ENCODE peak calls at places on chromosomes 4 and X, in four cellular contexts. H is K562, J is GM12878, Y is HepG2. O is an unnamed sample.

GRCh38 chr4:1330761-1331590 is 16.0 kb upstream of the UVSSA start:
- DNase-seq in H (no peak), J (no peak), Y (no peak), O (no peak)

GRCh38 chrX:133897593-133898163 is 87.7 kb downstream of the GPC3 start:
- DNase-seq in H (no peak), J (no peak), Y (no peak), O (no peak)

GRCh38 chr4:65120287-65120686 is 550.0 kb downstream of the EPHA5 start:
- DNase-seq in H (no peak), J (no peak), Y (no peak), O (no peak)

GRCh38 chrX:2628751-2629315 is 62.3 kb upstream of the CD99 start:
- DNase-seq in H (no peak), J (no peak), Y (peak; percentile 52), O (no peak)

GRCh38 chr4:43457866-43458265 is 565.4 kb downstream of the GRXCR1 start:
- DNase-seq in H (no peak), J (no peak), Y (no peak), O (no peak)

GRCh38 chr4:14620567-14621138 is 381.6 kb upstream of the CPEB2 start:
- DNase-seq in H (no peak), J (no peak), Y (no peak), O (no peak)

GRCh38 chrX:20229155-20229554 is 37.6 kb downstream of the RPS6KA3 start:
- DNase-seq in H (no peak), J (no peak), Y (no peak), O (no peak)

GRCh38 chr4:85607624-85608023 is 132.7 kb downstream of the ARHGAP24 start:
- DNase-seq in H (no peak), J (peak; percentile 54), Y (no peak), O (no peak)

GRCh38 chr4:15891312-15891711 is 47.2 kb downstream of the FGFBP1 start:
- DNase-seq in H (no peak), J (peak; percentile 65), Y (no peak), O (no peak)

GRCh38 chr4:137678796-137679195 is 146.5 kb upstream of the PCDH18 start:
- DNase-seq in H (no peak), J (no peak), Y (no peak), O (no peak)

GRCh38 chr4:17103231-17103630 is 204.8 kb upstream of the LDB2 start:
- DNase-seq in H (no peak), J (no peak), Y (no peak), O (no peak)

GRCh38 chr4:75849459-75849858 is 52.8 kb downstream of the PPEF2 start:
- DNase-seq in H (no peak), J (no peak), Y (no peak), O (no peak)

GRCh38 chr4:21835712-21836111 is 112.9 kb downstream of the KCNIP4 start:
- DNase-seq in H (no peak), J (no peak), Y (no peak), O (no peak)

GRCh38 chrX:106894978-106895452 is 8.1 kb downstream of the RIPPLY1 start:
- DNase-seq in H (no peak), J (no peak), Y (peak; percentile 51), O (no peak)

GRCh38 chr4:20565075-20565721 is 135.1 kb upstream of the PACRGL start:
- DNase-seq in H (no peak), J (no peak), Y (no peak), O (no peak)

GRCh38 chrX:42809569-42809968 is 31.6 kb upstream of the PPP1R2C start:
- DNase-seq in H (no peak), J (no peak), Y (no peak), O (no peak)

GRCh38 chr4:76526585-76526990 is 91.6 kb downstream of the SHROOM3 start:
- DNase-seq in H (no peak), J (no peak), Y (peak; percentile 68), O (no peak)

GRCh38 chr4:123564758-123565346 is 168.3 kb downstream of the SPRY1 start:
- DNase-seq in H (peak; percentile 74), J (peak; percentile 43), Y (peak; percentile 92), O (peak; percentile 81)

GRCh38 chrX:153702350-153703035 is 14.8 kb downstream of the SLC6A8 start:
- DNase-seq in H (no peak), J (no peak), Y (no peak), O (no peak)

DNA sequence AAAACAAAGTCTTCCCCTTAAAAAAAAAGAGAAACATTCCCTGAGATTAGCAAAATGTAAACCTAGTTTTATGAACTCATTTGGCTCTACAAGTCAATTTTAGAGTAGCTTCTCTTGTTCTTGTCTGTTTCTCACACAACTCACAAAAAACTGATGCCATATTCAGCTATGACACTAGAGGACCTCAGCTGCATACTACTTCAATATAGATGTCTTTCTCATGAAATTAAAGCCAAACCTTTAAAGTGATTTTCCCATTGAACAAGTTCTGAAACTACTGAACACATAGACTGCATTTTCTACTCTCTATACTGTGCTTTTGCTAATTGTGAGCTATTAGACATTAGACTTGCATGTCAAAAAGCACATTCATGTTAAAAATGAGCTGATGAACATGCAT is 49.8 kb downstream of the TBCK start:
- DNase-seq in H (peak; percentile 16), J (peak; percentile 7), Y (peak; percentile 73), O (peak; percentile 14)
- TF ChIP-seq FOXK2 in H (no peak), J (no peak), Y (no peak), O (no peak)

DNA sequence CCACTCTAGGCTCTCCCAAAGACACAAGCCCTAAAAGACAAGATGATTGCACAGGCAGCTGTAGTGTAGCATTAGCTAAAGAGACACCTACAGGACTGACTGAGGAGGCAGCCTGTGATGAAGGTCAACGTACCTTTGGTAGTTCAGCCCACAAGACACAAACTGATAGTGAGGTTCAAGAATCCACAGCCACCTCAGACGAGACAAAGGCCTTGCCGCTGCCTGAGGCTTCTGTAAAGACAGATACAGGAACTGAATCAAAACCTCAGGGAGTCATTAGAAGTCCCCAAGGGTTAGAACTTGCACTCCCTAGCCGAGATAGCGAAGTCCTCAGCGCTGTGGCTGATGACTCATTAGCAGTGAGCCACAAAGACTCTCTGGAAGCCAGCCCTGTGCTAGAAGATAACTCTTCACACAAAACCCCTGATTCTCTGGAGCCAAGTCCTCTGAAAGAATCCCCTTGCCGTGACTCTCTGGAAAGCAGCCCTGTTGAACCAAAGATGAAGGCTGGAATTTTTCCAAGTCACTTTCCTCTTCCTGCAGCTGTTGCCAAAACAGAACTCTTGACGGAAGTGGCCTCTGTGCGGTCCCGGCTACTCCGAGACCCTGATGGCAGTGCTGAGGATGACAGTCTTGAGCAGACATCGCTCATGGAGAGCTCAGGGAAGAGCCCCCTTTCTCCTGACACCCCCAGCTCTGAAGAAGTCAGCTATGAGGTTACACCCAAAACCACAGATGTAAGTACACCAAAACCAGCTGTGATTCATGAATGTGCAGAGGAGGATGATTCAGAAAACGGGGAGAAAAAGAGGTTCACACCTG is 306.3 kb downstream of the ANK2 start:
- DNase-seq in H (no peak), J (peak; percentile 98), Y (no peak), O (peak; percentile 8)
- TF ChIP-seq FOXK2 in H (no peak), J (no peak), Y (no peak), O (no peak)

GRCh38 chrX:151902813-151903591 is 9.7 kb upstream of the MAGEA4 start:
- DNase-seq in H (no peak), J (no peak), Y (peak; percentile 2), O (no peak)
- TF ChIP-seq FOXK2 in H (no peak), J (no peak), Y (no peak), O (no peak)

DNA sequence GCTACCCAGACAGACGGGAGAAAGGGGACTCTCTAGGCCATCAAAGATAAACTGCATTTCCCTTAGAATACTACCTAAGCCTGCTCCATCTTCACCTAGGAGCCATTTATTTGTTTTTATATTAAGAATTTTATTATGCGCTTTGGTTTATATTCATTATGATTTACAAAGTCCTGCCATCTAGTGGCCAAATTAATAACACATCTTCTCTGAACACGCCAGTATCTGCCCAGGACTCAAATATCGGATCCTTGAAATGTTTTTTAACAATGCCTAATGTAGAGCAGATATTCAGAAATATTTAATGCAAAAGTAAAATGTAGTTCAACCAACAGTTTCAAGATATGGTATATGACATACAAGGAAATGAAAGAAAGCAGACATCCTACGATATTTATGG is 20.8 kb upstream of the PRPS2 start:
- DNase-seq in H (peak; percentile 22), J (no peak), Y (no peak), O (peak; percentile 17)
- TF ChIP-seq FOXK2 in H (no peak), J (no peak), Y (no peak), O (no peak)

GRCh38 chr4:183155450-183156184 is 56.6 kb downstream of the WWC2 start:
- DNase-seq in H (no peak), J (no peak), Y (no peak), O (no peak)

GRCh38 chr4:183158062-183158461 is 59.0 kb downstream of the WWC2 start:
- DNase-seq in H (no peak), J (no peak), Y (no peak), O (no peak)

GRCh38 chr4:183157215-183157614 is 58.2 kb downstream of the WWC2 start:
- DNase-seq in H (no peak), J (no peak), Y (no peak), O (no peak)

GRCh38 chr4:183153190-183153916 is 54.3 kb downstream of the WWC2 start:
- DNase-seq in H (no peak), J (no peak), Y (no peak), O (no peak)

DNA sequence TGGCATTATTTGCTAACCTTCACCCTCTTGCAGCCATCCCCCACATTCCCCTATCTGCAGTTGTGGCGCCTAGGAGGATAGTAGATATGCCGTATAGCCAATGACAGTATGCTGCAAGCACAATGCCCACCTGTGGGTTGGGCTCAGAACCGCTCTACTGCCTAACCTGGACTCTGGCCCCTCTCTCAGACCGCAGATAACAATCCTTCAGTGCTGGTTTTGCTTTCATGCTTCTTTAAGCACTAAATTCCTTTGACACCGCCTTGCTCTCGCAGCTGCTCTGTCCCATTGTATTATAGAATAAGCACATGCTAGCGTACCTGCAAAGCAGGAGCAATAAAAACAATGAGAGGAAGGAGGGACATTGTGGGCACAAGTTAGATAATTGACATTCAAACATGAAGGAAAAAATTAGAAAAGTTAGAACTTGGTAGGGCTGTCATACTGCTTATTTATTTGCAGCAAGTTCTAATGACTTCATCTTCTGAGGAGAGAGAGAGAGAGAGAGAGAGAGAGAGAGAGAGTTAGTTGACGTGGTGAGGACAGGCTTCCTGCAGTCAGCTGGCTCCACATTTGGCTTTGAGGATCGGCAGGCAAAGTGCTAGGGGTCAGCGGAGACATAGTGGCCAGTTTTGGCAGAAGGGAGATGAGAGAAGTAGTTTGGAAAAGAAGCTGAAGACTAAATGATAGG is 55.8 kb downstream of the WWC2 start:
- DNase-seq in H (no peak), J (no peak), Y (peak; percentile 96), O (no peak)
- TF ChIP-seq FOXK2 in H (no peak), J (no peak), Y (no peak), O (no peak)

DNA sequence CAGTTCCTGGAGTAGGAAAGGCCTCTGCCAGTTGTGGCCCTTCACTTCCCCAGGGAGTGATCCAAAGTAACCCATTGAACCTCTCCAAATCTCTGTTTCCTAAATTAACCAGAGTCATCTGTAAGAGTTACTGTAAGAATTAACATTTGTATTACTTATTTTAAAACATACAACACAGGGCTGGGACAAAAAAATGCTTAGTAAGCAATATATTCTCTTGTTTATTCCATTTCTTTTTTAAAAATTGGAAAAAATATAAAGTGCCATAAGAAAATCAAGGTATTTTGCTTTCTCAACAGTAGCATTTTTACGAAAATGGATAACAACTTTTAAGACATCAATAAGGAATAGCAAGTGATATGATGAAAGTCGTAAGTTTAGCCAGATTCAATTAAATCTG is 54.0 kb downstream of the GPM6A start:
- DNase-seq in H (no peak), J (no peak), Y (no peak), O (no peak)
- TF ChIP-seq FOXK2 in H (no peak), J (no peak), Y (no peak), O (no peak)

GRCh38 chr4:133474511-133474910 is 325.4 kb downstream of the PCDH10 start:
- DNase-seq in H (no peak), J (no peak), Y (no peak), O (no peak)
- TF ChIP-seq FOXK2 in H (no peak), J (no peak), Y (no peak), O (no peak)